ENCODE peak calls at places on chromosomes 4 and X, in nine cellular contexts. B is NCI-H1092 treated with DMSO at 0.1 percent for 48 hours; H is occipital lobe; Q is SK-N-DZ; J is SW480; C is adipocyte; R is Jurkat, Clone E6-1; L is nucleus accumbens; I is CD8-positive, alpha-beta memory T cell. V is an unnamed sample.

GRCh38 chrX:150499240-150499639 is 69.2 kb upstream of the MTM1 start:
- DNase-seq in B (no peak), H (no peak), Q (no peak), J (no peak), C (no peak), R (no peak), L (no peak), I (no peak), V (no peak)

GRCh38 chr4:152107736-152108500 is 347.1 kb upstream of the GATB start:
- DNase-seq in B (no peak), H (no peak), Q (no peak), J (no peak), C (no peak), R (no peak), L (no peak), I (no peak), V (no peak)

GRCh38 chrX:129654652-129655546 is at the start of gene APLN:
- DNase-seq in B (peak; percentile 66), H (peak; percentile 22), Q (no peak), J (peak; percentile 37), C (peak; percentile 63), R (no peak), L (peak; percentile 55), I (no peak), V (no peak)

GRCh38 chr4:48909697-48910096 is 3.1 kb upstream of the OCIAD2 start:
- DNase-seq in B (no peak), H (peak; percentile 53), Q (no peak), J (peak; percentile 70), C (peak; percentile 93), R (no peak), L (no peak), I (no peak), V (peak; percentile 63)

GRCh38 chr4:83285022-83285387 is 407 bp upstream of the COQ2 start:
- DNase-seq in B (peak; percentile 41), H (no peak), Q (no peak), J (peak; percentile 32), C (peak; percentile 77), R (no peak), L (no peak), I (no peak), V (no peak)

GRCh38 chrX:103329991-103330390 is at the start of gene TCEAL7:
- DNase-seq in B (no peak), H (peak; percentile 35), Q (peak; percentile 61), J (no peak), C (peak; percentile 62), R (no peak), L (peak; percentile 45), I (no peak), V (no peak)

GRCh38 chrX:536616-537015 is 94.0 kb upstream of the SHOX start:
- DNase-seq in B (no peak), H (no peak), Q (no peak), J (no peak), C (no peak), R (no peak), L (no peak), I (no peak), V (no peak)

GRCh38 chr4:156677136-156677535 is 294.5 kb downstream of the PDGFC start:
- DNase-seq in B (peak; percentile 24), H (no peak), Q (no peak), J (peak; percentile 41), C (peak; percentile 66), R (peak; percentile 47), L (no peak), I (no peak), V (no peak)

GRCh38 chr4:102817613-102818268 is 9.6 kb downstream of the UBE2D3 start:
- DNase-seq in B (no peak), H (no peak), Q (no peak), J (no peak), C (no peak), R (no peak), L (no peak), I (no peak), V (no peak)

GRCh38 chrX:11470231-11470630 is 177.0 kb downstream of the AMELX start:
- DNase-seq in B (no peak), H (no peak), Q (no peak), J (no peak), C (peak; percentile 86), R (no peak), L (no peak), I (no peak), V (no peak)

GRCh38 chr4:188606635-188607034 is 467.4 kb downstream of the TRIML1 start:
- DNase-seq in B (no peak), H (no peak), Q (no peak), J (no peak), C (no peak), R (no peak), L (no peak), I (no peak), V (no peak)